ENCODE peak calls at places on chromosome 3, in seven cellular contexts. One of them, this sample, is unnamed.
A peak's percentile ranks its signal among the peaks of the same experiment; 100 is the strongest.

GRCh38 chr3:11560746-11561145 is 83.0 kb downstream of the VGLL4 start:
- DNase-seq in cardiac muscle cell: no peak
- DNase-seq in activated CD4-positive, alpha-beta T cell treated with anti-CD3 and anti-CD28 coated beads, Interleukin-2, amount 50 U/mL, for 48 hours: no peak
- DNase-seq in HT1080: no peak
- DNase-seq in naive thymus-derived CD4-positive, alpha-beta T cell: no peak
- DNase-seq in H54: no peak
- DNase-seq in tibial artery: peak; percentile 54
- DNase-seq in this sample: no peak

GRCh38 chr3:34676431-34676830 is 878.0 kb downstream of the PDCD6IP start:
- DNase-seq in cardiac muscle cell: no peak
- DNase-seq in activated CD4-positive, alpha-beta T cell treated with anti-CD3 and anti-CD28 coated beads, Interleukin-2, amount 50 U/mL, for 48 hours: no peak
- DNase-seq in HT1080: peak; percentile 63
- DNase-seq in naive thymus-derived CD4-positive, alpha-beta T cell: no peak
- DNase-seq in H54: peak; percentile 1
- DNase-seq in tibial artery: no peak
- DNase-seq in this sample: no peak

GRCh38 chr3:45881031-45882022 is 5.0 kb upstream of the CCR9 start:
- DNase-seq in cardiac muscle cell: peak; percentile 73
- DNase-seq in activated CD4-positive, alpha-beta T cell treated with anti-CD3 and anti-CD28 coated beads, Interleukin-2, amount 50 U/mL, for 48 hours: peak; percentile 9
- DNase-seq in HT1080: peak; percentile 59
- DNase-seq in naive thymus-derived CD4-positive, alpha-beta T cell: no peak
- DNase-seq in H54: no peak
- DNase-seq in tibial artery: no peak
- DNase-seq in this sample: peak; percentile 27

GRCh38 chr3:21839181-21839580 is 88.2 kb upstream of the ZNF385D start:
- DNase-seq in cardiac muscle cell: no peak
- DNase-seq in activated CD4-positive, alpha-beta T cell treated with anti-CD3 and anti-CD28 coated beads, Interleukin-2, amount 50 U/mL, for 48 hours: no peak
- DNase-seq in HT1080: no peak
- DNase-seq in naive thymus-derived CD4-positive, alpha-beta T cell: no peak
- DNase-seq in H54: no peak
- DNase-seq in tibial artery: no peak
- DNase-seq in this sample: no peak

GRCh38 chr3:157464283-157464682 is 27.6 kb downstream of the PTX3 start:
- DNase-seq in cardiac muscle cell: no peak
- DNase-seq in activated CD4-positive, alpha-beta T cell treated with anti-CD3 and anti-CD28 coated beads, Interleukin-2, amount 50 U/mL, for 48 hours: no peak
- DNase-seq in HT1080: no peak
- DNase-seq in naive thymus-derived CD4-positive, alpha-beta T cell: no peak
- DNase-seq in H54: no peak
- DNase-seq in tibial artery: no peak
- DNase-seq in this sample: no peak

GRCh38 chr3:98766924-98767323 is 3.8 kb downstream of the ST3GAL6 start:
- DNase-seq in cardiac muscle cell: no peak
- DNase-seq in activated CD4-positive, alpha-beta T cell treated with anti-CD3 and anti-CD28 coated beads, Interleukin-2, amount 50 U/mL, for 48 hours: no peak
- DNase-seq in HT1080: no peak
- DNase-seq in naive thymus-derived CD4-positive, alpha-beta T cell: no peak
- DNase-seq in H54: no peak
- DNase-seq in tibial artery: no peak
- DNase-seq in this sample: no peak

GRCh38 chr3:53155763-53156162 is 5.2 kb upstream of the PRKCD start:
- DNase-seq in cardiac muscle cell: no peak
- DNase-seq in activated CD4-positive, alpha-beta T cell treated with anti-CD3 and anti-CD28 coated beads, Interleukin-2, amount 50 U/mL, for 48 hours: no peak
- DNase-seq in HT1080: no peak
- DNase-seq in naive thymus-derived CD4-positive, alpha-beta T cell: no peak
- DNase-seq in H54: no peak
- DNase-seq in tibial artery: no peak
- DNase-seq in this sample: no peak

GRCh38 chr3:37254316-37254715 is 79.9 kb upstream of the LRRFIP2 start:
- DNase-seq in cardiac muscle cell: no peak
- DNase-seq in activated CD4-positive, alpha-beta T cell treated with anti-CD3 and anti-CD28 coated beads, Interleukin-2, amount 50 U/mL, for 48 hours: no peak
- DNase-seq in HT1080: no peak
- DNase-seq in naive thymus-derived CD4-positive, alpha-beta T cell: no peak
- DNase-seq in H54: no peak
- DNase-seq in tibial artery: no peak
- DNase-seq in this sample: no peak

GRCh38 chr3:101077361-101078011 is 84.3 kb upstream of the ABI3BP start:
- DNase-seq in cardiac muscle cell: no peak
- DNase-seq in activated CD4-positive, alpha-beta T cell treated with anti-CD3 and anti-CD28 coated beads, Interleukin-2, amount 50 U/mL, for 48 hours: no peak
- DNase-seq in HT1080: peak; percentile 26
- DNase-seq in naive thymus-derived CD4-positive, alpha-beta T cell: no peak
- DNase-seq in H54: no peak
- DNase-seq in tibial artery: no peak
- DNase-seq in this sample: no peak

GRCh38 chr3:112794622-112795172 is 52.0 kb downstream of the CD200R1L start:
- DNase-seq in cardiac muscle cell: peak; percentile 17
- DNase-seq in activated CD4-positive, alpha-beta T cell treated with anti-CD3 and anti-CD28 coated beads, Interleukin-2, amount 50 U/mL, for 48 hours: no peak
- DNase-seq in HT1080: no peak
- DNase-seq in naive thymus-derived CD4-positive, alpha-beta T cell: peak; percentile 29
- DNase-seq in H54: no peak
- DNase-seq in tibial artery: no peak
- DNase-seq in this sample: peak; percentile 37

GRCh38 chr3:113495035-113495434 is 19.9 kb downstream of the SPICE1 start:
- DNase-seq in cardiac muscle cell: peak; percentile 8
- DNase-seq in activated CD4-positive, alpha-beta T cell treated with anti-CD3 and anti-CD28 coated beads, Interleukin-2, amount 50 U/mL, for 48 hours: no peak
- DNase-seq in HT1080: peak; percentile 44
- DNase-seq in naive thymus-derived CD4-positive, alpha-beta T cell: peak; percentile 62
- DNase-seq in H54: no peak
- DNase-seq in tibial artery: no peak
- DNase-seq in this sample: no peak

GRCh38 chr3:39150170-39150802 is 3.1 kb downstream of the CSRNP1 start:
- DNase-seq in cardiac muscle cell: no peak
- DNase-seq in activated CD4-positive, alpha-beta T cell treated with anti-CD3 and anti-CD28 coated beads, Interleukin-2, amount 50 U/mL, for 48 hours: no peak
- DNase-seq in HT1080: no peak
- DNase-seq in naive thymus-derived CD4-positive, alpha-beta T cell: no peak
- DNase-seq in H54: no peak
- DNase-seq in tibial artery: peak; percentile 68
- DNase-seq in this sample: no peak

GRCh38 chr3:169340055-169340454 is 323.5 kb downstream of the MECOM start:
- DNase-seq in cardiac muscle cell: no peak
- DNase-seq in activated CD4-positive, alpha-beta T cell treated with anti-CD3 and anti-CD28 coated beads, Interleukin-2, amount 50 U/mL, for 48 hours: no peak
- DNase-seq in HT1080: no peak
- DNase-seq in naive thymus-derived CD4-positive, alpha-beta T cell: no peak
- DNase-seq in H54: no peak
- DNase-seq in tibial artery: no peak
- DNase-seq in this sample: no peak

GRCh38 chr3:149603126-149604074 is 54.4 kb downstream of the WWTR1 start:
- DNase-seq in cardiac muscle cell: no peak
- DNase-seq in activated CD4-positive, alpha-beta T cell treated with anti-CD3 and anti-CD28 coated beads, Interleukin-2, amount 50 U/mL, for 48 hours: no peak
- DNase-seq in HT1080: peak; percentile 80
- DNase-seq in naive thymus-derived CD4-positive, alpha-beta T cell: no peak
- DNase-seq in H54: no peak
- DNase-seq in tibial artery: no peak
- DNase-seq in this sample: no peak

GRCh38 chr3:46022909-46023785 is 4.1 kb downstream of the XCR1 start:
- DNase-seq in cardiac muscle cell: no peak
- DNase-seq in activated CD4-positive, alpha-beta T cell treated with anti-CD3 and anti-CD28 coated beads, Interleukin-2, amount 50 U/mL, for 48 hours: no peak
- DNase-seq in HT1080: no peak
- DNase-seq in naive thymus-derived CD4-positive, alpha-beta T cell: no peak
- DNase-seq in H54: no peak
- DNase-seq in tibial artery: no peak
- DNase-seq in this sample: no peak

GRCh38 chr3:194162070-194162678 is 26.2 kb downstream of the HES1 start:
- DNase-seq in cardiac muscle cell: peak; percentile 59
- DNase-seq in activated CD4-positive, alpha-beta T cell treated with anti-CD3 and anti-CD28 coated beads, Interleukin-2, amount 50 U/mL, for 48 hours: no peak
- DNase-seq in HT1080: no peak
- DNase-seq in naive thymus-derived CD4-positive, alpha-beta T cell: no peak
- DNase-seq in H54: no peak
- DNase-seq in tibial artery: no peak
- DNase-seq in this sample: no peak

GRCh38 chr3:106936337-106936736 is 440.9 kb upstream of the CCDC54 start:
- DNase-seq in cardiac muscle cell: no peak
- DNase-seq in activated CD4-positive, alpha-beta T cell treated with anti-CD3 and anti-CD28 coated beads, Interleukin-2, amount 50 U/mL, for 48 hours: no peak
- DNase-seq in HT1080: no peak
- DNase-seq in naive thymus-derived CD4-positive, alpha-beta T cell: no peak
- DNase-seq in H54: no peak
- DNase-seq in tibial artery: no peak
- DNase-seq in this sample: no peak

GRCh38 chr3:144112036-144112435 is 140.4 kb downstream of the DIPK2A start:
- DNase-seq in cardiac muscle cell: no peak
- DNase-seq in activated CD4-positive, alpha-beta T cell treated with anti-CD3 and anti-CD28 coated beads, Interleukin-2, amount 50 U/mL, for 48 hours: no peak
- DNase-seq in HT1080: no peak
- DNase-seq in naive thymus-derived CD4-positive, alpha-beta T cell: no peak
- DNase-seq in H54: no peak
- DNase-seq in tibial artery: no peak
- DNase-seq in this sample: no peak

GRCh38 chr3:178182337-178182761 is 353.9 kb upstream of the KCNMB2 start:
- DNase-seq in cardiac muscle cell: no peak
- DNase-seq in activated CD4-positive, alpha-beta T cell treated with anti-CD3 and anti-CD28 coated beads, Interleukin-2, amount 50 U/mL, for 48 hours: no peak
- DNase-seq in HT1080: no peak
- DNase-seq in naive thymus-derived CD4-positive, alpha-beta T cell: no peak
- DNase-seq in H54: no peak
- DNase-seq in tibial artery: no peak
- DNase-seq in this sample: no peak

GRCh38 chr3:15974647-15975046 is 176.9 kb upstream of the ANKRD28 start:
- DNase-seq in cardiac muscle cell: no peak
- DNase-seq in activated CD4-positive, alpha-beta T cell treated with anti-CD3 and anti-CD28 coated beads, Interleukin-2, amount 50 U/mL, for 48 hours: no peak
- DNase-seq in HT1080: no peak
- DNase-seq in naive thymus-derived CD4-positive, alpha-beta T cell: no peak
- DNase-seq in H54: peak; percentile 12
- DNase-seq in tibial artery: no peak
- DNase-seq in this sample: no peak

GRCh38 chr3:73228425-73228824 is 167.0 kb downstream of the EBLN2 start:
- DNase-seq in cardiac muscle cell: no peak
- DNase-seq in activated CD4-positive, alpha-beta T cell treated with anti-CD3 and anti-CD28 coated beads, Interleukin-2, amount 50 U/mL, for 48 hours: no peak
- DNase-seq in HT1080: peak; percentile 13
- DNase-seq in naive thymus-derived CD4-positive, alpha-beta T cell: no peak
- DNase-seq in H54: no peak
- DNase-seq in tibial artery: no peak
- DNase-seq in this sample: no peak

GRCh38 chr3:193830791-193831191 is 237.8 kb downstream of the OPA1 start:
- DNase-seq in cardiac muscle cell: no peak
- DNase-seq in activated CD4-positive, alpha-beta T cell treated with anti-CD3 and anti-CD28 coated beads, Interleukin-2, amount 50 U/mL, for 48 hours: no peak
- DNase-seq in HT1080: no peak
- DNase-seq in naive thymus-derived CD4-positive, alpha-beta T cell: no peak
- DNase-seq in H54: no peak
- DNase-seq in tibial artery: no peak
- DNase-seq in this sample: no peak

GRCh38 chr3:71398157-71398836 is 185.2 kb downstream of the FOXP1 start:
- DNase-seq in cardiac muscle cell: no peak
- DNase-seq in activated CD4-positive, alpha-beta T cell treated with anti-CD3 and anti-CD28 coated beads, Interleukin-2, amount 50 U/mL, for 48 hours: no peak
- DNase-seq in HT1080: no peak
- DNase-seq in naive thymus-derived CD4-positive, alpha-beta T cell: peak; percentile 73
- DNase-seq in H54: no peak
- DNase-seq in tibial artery: no peak
- DNase-seq in this sample: no peak